ENCODE peak calls at places on chromosomes 16 and 17, in eight cellular contexts. One of them, this sample, is unnamed.

GRCh38 chr17:81346908-81347349 is 48.3 kb upstream of the BAHCC1 start:
- DNase-seq in coronary artery: no peak
- DNase-seq in fibroblast of mammary gland: no peak
- DNase-seq in ascending aorta: no peak
- DNase-seq in AG10803: no peak
- DNase-seq in cardiac fibroblast: no peak
- DNase-seq in A549: no peak
- DNase-seq in GM23338: no peak
- DNase-seq in this sample: no peak

GRCh38 chr17:21297597-21297996 is 13.1 kb downstream of the MAP2K3 start:
- DNase-seq in coronary artery: no peak
- DNase-seq in fibroblast of mammary gland: no peak
- DNase-seq in ascending aorta: no peak
- DNase-seq in AG10803: no peak
- DNase-seq in cardiac fibroblast: no peak
- DNase-seq in A549: no peak
- DNase-seq in GM23338: peak; percentile 36
- DNase-seq in this sample: no peak

GRCh38 chr17:81831957-81832607 is 1.0 kb downstream of the MCRIP1 start:
- DNase-seq in coronary artery: no peak
- DNase-seq in fibroblast of mammary gland: peak; percentile 73
- DNase-seq in ascending aorta: no peak
- DNase-seq in AG10803: peak; percentile 56
- DNase-seq in cardiac fibroblast: no peak
- DNase-seq in A549: no peak
- DNase-seq in GM23338: no peak
- DNase-seq in this sample: peak; percentile 61

GRCh38 chr16:73864868-73865267 is 431.7 kb upstream of the PSMD7 start:
- DNase-seq in coronary artery: no peak
- DNase-seq in fibroblast of mammary gland: no peak
- DNase-seq in ascending aorta: no peak
- DNase-seq in AG10803: no peak
- DNase-seq in cardiac fibroblast: no peak
- DNase-seq in A549: no peak
- DNase-seq in GM23338: no peak
- DNase-seq in this sample: no peak

GRCh38 chr17:78128616-78129384 is at the start of gene TMC6:
- DNase-seq in coronary artery: no peak
- DNase-seq in fibroblast of mammary gland: no peak
- DNase-seq in ascending aorta: no peak
- DNase-seq in AG10803: no peak
- DNase-seq in cardiac fibroblast: no peak
- DNase-seq in A549: peak; percentile 56
- DNase-seq in GM23338: peak; percentile 88
- DNase-seq in this sample: peak; percentile 74

GRCh38 chr17:29115906-29116651 is 64.1 kb downstream of the MYO18A start:
- DNase-seq in coronary artery: no peak
- DNase-seq in fibroblast of mammary gland: peak; percentile 61
- DNase-seq in ascending aorta: no peak
- DNase-seq in AG10803: peak; percentile 46
- DNase-seq in cardiac fibroblast: peak; percentile 54
- DNase-seq in A549: peak; percentile 78
- DNase-seq in GM23338: peak; percentile 93
- DNase-seq in this sample: peak; percentile 54

GRCh38 chr17:65370669-65371126 is 190.8 kb downstream of the AXIN2 start:
- DNase-seq in coronary artery: no peak
- DNase-seq in fibroblast of mammary gland: no peak
- DNase-seq in ascending aorta: no peak
- DNase-seq in AG10803: no peak
- DNase-seq in cardiac fibroblast: peak; percentile 13
- DNase-seq in A549: peak; percentile 17
- DNase-seq in GM23338: peak; percentile 6
- DNase-seq in this sample: peak; percentile 33

GRCh38 chr17:68101992-68102758 is 66.6 kb downstream of the KPNA2 start:
- DNase-seq in coronary artery: no peak
- DNase-seq in fibroblast of mammary gland: no peak
- DNase-seq in ascending aorta: no peak
- DNase-seq in AG10803: no peak
- DNase-seq in cardiac fibroblast: no peak
- DNase-seq in A549: peak; percentile 23
- DNase-seq in GM23338: peak; percentile 10
- DNase-seq in this sample: no peak

GRCh38 chr17:10527419-10527818 is 9.1 kb upstream of the MYH1 start:
- DNase-seq in coronary artery: no peak
- DNase-seq in fibroblast of mammary gland: peak; percentile 4
- DNase-seq in ascending aorta: no peak
- DNase-seq in AG10803: no peak
- DNase-seq in cardiac fibroblast: no peak
- DNase-seq in A549: no peak
- DNase-seq in GM23338: no peak
- DNase-seq in this sample: no peak

GRCh38 chr17:81027591-81028505 is 7.1 kb upstream of the BAIAP2 start:
- DNase-seq in coronary artery: no peak
- DNase-seq in fibroblast of mammary gland: no peak
- DNase-seq in ascending aorta: no peak
- DNase-seq in AG10803: no peak
- DNase-seq in cardiac fibroblast: no peak
- DNase-seq in A549: no peak
- DNase-seq in GM23338: no peak
- DNase-seq in this sample: no peak

GRCh38 chr17:74257311-74257710 is 16.7 kb upstream of the DNAI2 start:
- DNase-seq in coronary artery: no peak
- DNase-seq in fibroblast of mammary gland: no peak
- DNase-seq in ascending aorta: no peak
- DNase-seq in AG10803: no peak
- DNase-seq in cardiac fibroblast: no peak
- DNase-seq in A549: no peak
- DNase-seq in GM23338: no peak
- DNase-seq in this sample: no peak

GRCh38 chr16:11670171-11671131 is 2.2 kb downstream of the SNN start:
- DNase-seq in coronary artery: no peak
- DNase-seq in fibroblast of mammary gland: no peak
- DNase-seq in ascending aorta: no peak
- DNase-seq in AG10803: no peak
- DNase-seq in cardiac fibroblast: no peak
- DNase-seq in A549: no peak
- DNase-seq in GM23338: no peak
- DNase-seq in this sample: no peak

GRCh38 chr16:11094838-11095565 is 150.6 kb downstream of the CLEC16A start:
- DNase-seq in coronary artery: no peak
- DNase-seq in fibroblast of mammary gland: no peak
- DNase-seq in ascending aorta: no peak
- DNase-seq in AG10803: no peak
- DNase-seq in cardiac fibroblast: no peak
- DNase-seq in A549: no peak
- DNase-seq in GM23338: no peak
- DNase-seq in this sample: peak; percentile 90

GRCh38 chr16:88505405-88506082 is 52.5 kb downstream of the ZFPM1 start:
- DNase-seq in coronary artery: no peak
- DNase-seq in fibroblast of mammary gland: peak; percentile 31
- DNase-seq in ascending aorta: no peak
- DNase-seq in AG10803: no peak
- DNase-seq in cardiac fibroblast: peak; percentile 18
- DNase-seq in A549: peak; percentile 75
- DNase-seq in GM23338: peak; percentile 44
- DNase-seq in this sample: peak; percentile 85

GRCh38 chr17:5514976-5515375 is 28.6 kb downstream of the MIS12 start:
- DNase-seq in coronary artery: no peak
- DNase-seq in fibroblast of mammary gland: no peak
- DNase-seq in ascending aorta: no peak
- DNase-seq in AG10803: no peak
- DNase-seq in cardiac fibroblast: no peak
- DNase-seq in A549: no peak
- DNase-seq in GM23338: no peak
- DNase-seq in this sample: no peak

GRCh38 chr16:17261197-17261858 is 209.4 kb downstream of the XYLT1 start:
- DNase-seq in coronary artery: no peak
- DNase-seq in fibroblast of mammary gland: no peak
- DNase-seq in ascending aorta: no peak
- DNase-seq in AG10803: no peak
- DNase-seq in cardiac fibroblast: no peak
- DNase-seq in A549: no peak
- DNase-seq in GM23338: no peak
- DNase-seq in this sample: no peak

GRCh38 chr17:68355093-68355492 is 63.8 kb downstream of the ARSG start:
- DNase-seq in coronary artery: no peak
- DNase-seq in fibroblast of mammary gland: peak; percentile 78
- DNase-seq in ascending aorta: no peak
- DNase-seq in AG10803: peak; percentile 34
- DNase-seq in cardiac fibroblast: peak; percentile 58
- DNase-seq in A549: peak; percentile 30
- DNase-seq in GM23338: no peak
- DNase-seq in this sample: no peak

GRCh38 chr16:88878356-88878755 is 11.9 kb upstream of the PABPN1L start:
- DNase-seq in coronary artery: no peak
- DNase-seq in fibroblast of mammary gland: no peak
- DNase-seq in ascending aorta: no peak
- DNase-seq in AG10803: no peak
- DNase-seq in cardiac fibroblast: no peak
- DNase-seq in A549: no peak
- DNase-seq in GM23338: no peak
- DNase-seq in this sample: no peak

DNA sequence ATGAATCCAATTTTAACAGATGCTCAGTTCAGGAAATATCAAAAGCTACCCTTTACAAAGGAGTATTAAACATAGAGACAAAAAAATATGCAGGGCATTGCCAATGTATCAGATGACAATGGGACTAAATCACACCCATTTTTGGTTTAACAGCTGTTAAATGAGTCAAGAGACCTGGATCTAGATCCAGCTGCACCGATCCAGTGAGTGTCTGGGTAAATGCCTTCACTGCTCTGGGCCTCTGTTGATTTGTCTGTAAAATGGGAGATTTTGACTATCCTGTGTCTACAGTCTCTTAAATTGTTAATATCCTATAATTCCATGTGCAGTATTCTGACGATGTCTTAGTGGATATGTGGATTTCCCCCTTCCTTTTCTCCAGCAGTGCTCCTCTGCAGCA is 16.4 kb downstream of the KRT23 start:
- DNase-seq in coronary artery: no peak
- DNase-seq in fibroblast of mammary gland: peak; percentile 39
- DNase-seq in ascending aorta: no peak
- DNase-seq in AG10803: no peak
- DNase-seq in cardiac fibroblast: no peak
- DNase-seq in A549: no peak
- DNase-seq in GM23338: no peak
- DNase-seq in this sample: no peak
- H3K4me3 ChIP-seq in coronary artery: no peak overlapping the region
- H3K4me3 ChIP-seq in fibroblast of mammary gland: no peak overlapping the region
- H3K4me3 ChIP-seq in ascending aorta: no peak overlapping the region
- H3K4me3 ChIP-seq in AG10803: no peak overlapping the region
- H3K4me3 ChIP-seq in cardiac fibroblast: no peak overlapping the region
- H3K4me3 ChIP-seq in A549: no peak overlapping the region
- H3K4me3 ChIP-seq in GM23338: no peak overlapping the region
- H3K4me3 ChIP-seq in this sample: no peak overlapping the region

DNA sequence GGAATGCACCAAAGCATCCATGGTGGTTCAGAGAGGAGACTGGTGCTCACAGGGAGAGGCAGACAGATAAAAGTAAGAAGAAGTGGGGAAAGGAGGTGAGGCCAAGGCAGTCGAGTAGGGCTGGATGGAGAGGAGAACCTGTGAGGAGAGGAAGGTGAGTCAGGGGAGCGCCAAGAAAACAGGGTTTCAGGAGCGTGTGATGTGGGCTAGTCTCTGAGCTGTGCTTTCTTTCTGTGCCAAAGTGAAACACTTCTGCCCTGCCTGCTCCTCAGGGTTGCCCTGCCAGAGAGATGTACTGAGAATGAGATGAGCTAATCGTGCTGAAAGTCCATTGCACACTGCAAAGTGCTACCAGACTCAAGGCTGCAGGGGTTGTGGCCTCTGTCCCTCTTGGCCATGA is 310.7 kb upstream of the CCL2 start:
- DNase-seq in coronary artery: no peak
- DNase-seq in fibroblast of mammary gland: no peak
- DNase-seq in ascending aorta: no peak
- DNase-seq in AG10803: no peak
- DNase-seq in cardiac fibroblast: no peak
- DNase-seq in A549: no peak
- DNase-seq in GM23338: no peak
- DNase-seq in this sample: no peak
- H3K4me3 ChIP-seq in coronary artery: no peak overlapping the region
- H3K4me3 ChIP-seq in fibroblast of mammary gland: no peak overlapping the region
- H3K4me3 ChIP-seq in ascending aorta: no peak overlapping the region
- H3K4me3 ChIP-seq in AG10803: no peak overlapping the region
- H3K4me3 ChIP-seq in cardiac fibroblast: no peak overlapping the region
- H3K4me3 ChIP-seq in A549: no peak overlapping the region
- H3K4me3 ChIP-seq in GM23338: no peak overlapping the region
- H3K4me3 ChIP-seq in this sample: no peak overlapping the region

GRCh38 chr17:40069751-40070643 is 7.2 kb downstream of the THRA start:
- DNase-seq in coronary artery: peak; percentile 81
- DNase-seq in fibroblast of mammary gland: peak; percentile 54
- DNase-seq in ascending aorta: no peak
- DNase-seq in AG10803: no peak
- DNase-seq in cardiac fibroblast: peak; percentile 56
- DNase-seq in A549: peak; percentile 78
- DNase-seq in GM23338: peak; percentile 55
- DNase-seq in this sample: peak; percentile 37
- H3K4me3 ChIP-seq in coronary artery: peak overlapping the region; percentile 66
- H3K4me3 ChIP-seq in fibroblast of mammary gland: no peak overlapping the region
- H3K4me3 ChIP-seq in ascending aorta: peak overlapping the region; percentile 24
- H3K4me3 ChIP-seq in AG10803: no peak overlapping the region
- H3K4me3 ChIP-seq in cardiac fibroblast: no peak overlapping the region
- H3K4me3 ChIP-seq in A549: peak overlapping the region; percentile 30
- H3K4me3 ChIP-seq in GM23338: peak overlapping the region; percentile 54
- H3K4me3 ChIP-seq in this sample: no peak overlapping the region

GRCh38 chr16:15650698-15651161 is 685 bp downstream of the NDE1 start:
- DNase-seq in coronary artery: peak; percentile 75
- DNase-seq in fibroblast of mammary gland: peak; percentile 22
- DNase-seq in ascending aorta: no peak
- DNase-seq in AG10803: no peak
- DNase-seq in cardiac fibroblast: peak; percentile 26
- DNase-seq in A549: no peak
- DNase-seq in GM23338: peak; percentile 75
- DNase-seq in this sample: no peak

GRCh38 chr16:15650019-15650697 is at the start of gene NDE1:
- DNase-seq in coronary artery: peak; percentile 94
- DNase-seq in fibroblast of mammary gland: peak; percentile 82
- DNase-seq in ascending aorta: peak; percentile 61
- DNase-seq in AG10803: peak; percentile 83
- DNase-seq in cardiac fibroblast: peak; percentile 91
- DNase-seq in A549: peak; percentile 87
- DNase-seq in GM23338: peak; percentile 98
- DNase-seq in this sample: peak; percentile 67

GRCh38 chr16:15648135-15648730 is 1.8 kb upstream of the NDE1 start:
- DNase-seq in coronary artery: no peak
- DNase-seq in fibroblast of mammary gland: no peak
- DNase-seq in ascending aorta: no peak
- DNase-seq in AG10803: peak; percentile 29
- DNase-seq in cardiac fibroblast: no peak
- DNase-seq in A549: no peak
- DNase-seq in GM23338: no peak
- DNase-seq in this sample: no peak

GRCh38 chr16:15647615-15648014 is 2.4 kb upstream of the NDE1 start:
- DNase-seq in coronary artery: no peak
- DNase-seq in fibroblast of mammary gland: no peak
- DNase-seq in ascending aorta: no peak
- DNase-seq in AG10803: no peak
- DNase-seq in cardiac fibroblast: no peak
- DNase-seq in A549: no peak
- DNase-seq in GM23338: no peak
- DNase-seq in this sample: no peak

GRCh38 chr16:15649727-15650018 is 372 bp upstream of the NDE1 start:
- DNase-seq in coronary artery: no peak
- DNase-seq in fibroblast of mammary gland: no peak
- DNase-seq in ascending aorta: no peak
- DNase-seq in AG10803: no peak
- DNase-seq in cardiac fibroblast: no peak
- DNase-seq in A549: no peak
- DNase-seq in GM23338: no peak
- DNase-seq in this sample: no peak
- H3K4me3 ChIP-seq in coronary artery: peak overlapping the region; percentile 99
- H3K4me3 ChIP-seq in fibroblast of mammary gland: peak overlapping the region; percentile 46
- H3K4me3 ChIP-seq in ascending aorta: peak overlapping the region; percentile 68
- H3K4me3 ChIP-seq in AG10803: peak overlapping the region; percentile 55
- H3K4me3 ChIP-seq in cardiac fibroblast: peak overlapping the region; percentile 41
- H3K4me3 ChIP-seq in A549: peak overlapping the region; percentile 66
- H3K4me3 ChIP-seq in GM23338: peak overlapping the region; percentile 97
- H3K4me3 ChIP-seq in this sample: peak overlapping the region; percentile 55

This sample was measured in Jurkat, Clone E6-1.